ENCODE peak calls at places on chromosomes 11 and 22, in eight cellular contexts. One of them, this sample, is unnamed.

GRCh38 chr11:87889126-87889525 is 286.1 kb downstream of the RAB38 start:
- DNase-seq in HCT116: no peak
- DNase-seq in mucosa of descending colon: no peak
- DNase-seq in H1: no peak
- DNase-seq in transverse colon: no peak
- DNase-seq in hepatocyte: no peak
- DNase-seq in OCI-LY7: no peak
- DNase-seq in GM06990: no peak
- DNase-seq in this sample: no peak

GRCh38 chr11:47394050-47394321 is 14.4 kb upstream of the SLC39A13 start:
- DNase-seq in HCT116: no peak
- DNase-seq in mucosa of descending colon: peak; percentile 61
- DNase-seq in H1: no peak
- DNase-seq in transverse colon: no peak
- DNase-seq in hepatocyte: no peak
- DNase-seq in OCI-LY7: no peak
- DNase-seq in GM06990: no peak
- DNase-seq in this sample: no peak

GRCh38 chr11:118691926-118692830 is 12.7 kb upstream of the TREH start:
- DNase-seq in HCT116: no peak
- DNase-seq in mucosa of descending colon: peak; percentile 60
- DNase-seq in H1: no peak
- DNase-seq in transverse colon: peak; percentile 23
- DNase-seq in hepatocyte: no peak
- DNase-seq in OCI-LY7: no peak
- DNase-seq in GM06990: peak; percentile 46
- DNase-seq in this sample: peak; percentile 18

GRCh38 chr11:120547871-120548681 is 36.5 kb downstream of the GRIK4 start:
- DNase-seq in HCT116: peak; percentile 75
- DNase-seq in mucosa of descending colon: peak; percentile 78
- DNase-seq in H1: no peak
- DNase-seq in transverse colon: peak; percentile 46
- DNase-seq in hepatocyte: peak; percentile 90
- DNase-seq in OCI-LY7: no peak
- DNase-seq in GM06990: no peak
- DNase-seq in this sample: peak; percentile 92

GRCh38 chr22:31170971-31171370 is 11.0 kb downstream of the RNF185 start:
- DNase-seq in HCT116: no peak
- DNase-seq in mucosa of descending colon: no peak
- DNase-seq in H1: no peak
- DNase-seq in transverse colon: no peak
- DNase-seq in hepatocyte: no peak
- DNase-seq in OCI-LY7: no peak
- DNase-seq in GM06990: no peak
- DNase-seq in this sample: no peak

GRCh38 chr22:33361581-33361980 is 303.4 kb upstream of the SYN3 start:
- DNase-seq in HCT116: no peak
- DNase-seq in mucosa of descending colon: no peak
- DNase-seq in H1: no peak
- DNase-seq in transverse colon: no peak
- DNase-seq in hepatocyte: no peak
- DNase-seq in OCI-LY7: peak; percentile 7
- DNase-seq in GM06990: no peak
- DNase-seq in this sample: peak; percentile 28

GRCh38 chr11:109085708-109086373 is 336.1 kb upstream of the C11orf87 start:
- DNase-seq in HCT116: no peak
- DNase-seq in mucosa of descending colon: no peak
- DNase-seq in H1: no peak
- DNase-seq in transverse colon: no peak
- DNase-seq in hepatocyte: no peak
- DNase-seq in OCI-LY7: no peak
- DNase-seq in GM06990: no peak
- DNase-seq in this sample: no peak

GRCh38 chr11:119166368-119167076 is 2.0 kb upstream of the NLRX1 start:
- DNase-seq in HCT116: no peak
- DNase-seq in mucosa of descending colon: no peak
- DNase-seq in H1: no peak
- DNase-seq in transverse colon: no peak
- DNase-seq in hepatocyte: no peak
- DNase-seq in OCI-LY7: no peak
- DNase-seq in GM06990: no peak
- DNase-seq in this sample: peak; percentile 60

GRCh38 chr11:66789097-66789890 is 53.9 kb upstream of the RCE1 start:
- DNase-seq in HCT116: no peak
- DNase-seq in mucosa of descending colon: no peak
- DNase-seq in H1: no peak
- DNase-seq in transverse colon: no peak
- DNase-seq in hepatocyte: peak; percentile 48
- DNase-seq in OCI-LY7: no peak
- DNase-seq in GM06990: no peak
- DNase-seq in this sample: no peak

GRCh38 chr11:109795234-109795633 is 298.0 kb upstream of the ZC3H12C start:
- DNase-seq in HCT116: no peak
- DNase-seq in mucosa of descending colon: no peak
- DNase-seq in H1: no peak
- DNase-seq in transverse colon: no peak
- DNase-seq in hepatocyte: peak; percentile 5
- DNase-seq in OCI-LY7: no peak
- DNase-seq in GM06990: no peak
- DNase-seq in this sample: no peak

GRCh38 chr11:1927151-1928037 is 7.9 kb downstream of the TNNT3 start:
- DNase-seq in HCT116: no peak
- DNase-seq in mucosa of descending colon: peak; percentile 55
- DNase-seq in H1: no peak
- DNase-seq in transverse colon: no peak
- DNase-seq in hepatocyte: peak; percentile 72
- DNase-seq in OCI-LY7: no peak
- DNase-seq in GM06990: no peak
- DNase-seq in this sample: no peak

GRCh38 chr11:94524293-94524692 is 12.0 kb downstream of the C11orf97 start:
- DNase-seq in HCT116: no peak
- DNase-seq in mucosa of descending colon: no peak
- DNase-seq in H1: no peak
- DNase-seq in transverse colon: no peak
- DNase-seq in hepatocyte: no peak
- DNase-seq in OCI-LY7: no peak
- DNase-seq in GM06990: no peak
- DNase-seq in this sample: no peak

GRCh38 chr11:113859665-113860064 is 15.7 kb downstream of the USP28 start:
- DNase-seq in HCT116: no peak
- DNase-seq in mucosa of descending colon: no peak
- DNase-seq in H1: no peak
- DNase-seq in transverse colon: no peak
- DNase-seq in hepatocyte: no peak
- DNase-seq in OCI-LY7: no peak
- DNase-seq in GM06990: no peak
- DNase-seq in this sample: no peak

GRCh38 chr11:111335596-111335995 is 37.2 kb downstream of the POU2AF3 start:
- DNase-seq in HCT116: no peak
- DNase-seq in mucosa of descending colon: no peak
- DNase-seq in H1: no peak
- DNase-seq in transverse colon: no peak
- DNase-seq in hepatocyte: no peak
- DNase-seq in OCI-LY7: no peak
- DNase-seq in GM06990: no peak
- DNase-seq in this sample: no peak

GRCh38 chr11:27468209-27468608 is 4.4 kb downstream of the LGR4 start:
- DNase-seq in HCT116: no peak
- DNase-seq in mucosa of descending colon: no peak
- DNase-seq in H1: no peak
- DNase-seq in transverse colon: no peak
- DNase-seq in hepatocyte: peak; percentile 16
- DNase-seq in OCI-LY7: no peak
- DNase-seq in GM06990: no peak
- DNase-seq in this sample: no peak

GRCh38 chr11:57370251-57370650 is 10.7 kb downstream of the PRG3 start:
- DNase-seq in HCT116: no peak
- DNase-seq in mucosa of descending colon: no peak
- DNase-seq in H1: no peak
- DNase-seq in transverse colon: no peak
- DNase-seq in hepatocyte: no peak
- DNase-seq in OCI-LY7: no peak
- DNase-seq in GM06990: no peak
- DNase-seq in this sample: peak; percentile 43

GRCh38 chr22:41919357-41920224 is 4.7 kb upstream of the SHISA8 start:
- DNase-seq in HCT116: no peak
- DNase-seq in mucosa of descending colon: peak; percentile 89
- DNase-seq in H1: peak; percentile 72
- DNase-seq in transverse colon: peak; percentile 82
- DNase-seq in hepatocyte: peak; percentile 66
- DNase-seq in OCI-LY7: peak; percentile 84
- DNase-seq in GM06990: peak; percentile 88
- DNase-seq in this sample: peak; percentile 17

GRCh38 chr22:44828193-44828592 is 75.8 kb downstream of the ARHGAP8 start:
- DNase-seq in HCT116: no peak
- DNase-seq in mucosa of descending colon: peak; percentile 29
- DNase-seq in H1: no peak
- DNase-seq in transverse colon: no peak
- DNase-seq in hepatocyte: no peak
- DNase-seq in OCI-LY7: peak; percentile 22
- DNase-seq in GM06990: peak; percentile 43
- DNase-seq in this sample: no peak

GRCh38 chr11:120718171-120718570 is 206.6 kb downstream of the GRIK4 start:
- DNase-seq in HCT116: no peak
- DNase-seq in mucosa of descending colon: no peak
- DNase-seq in H1: no peak
- DNase-seq in transverse colon: no peak
- DNase-seq in hepatocyte: no peak
- DNase-seq in OCI-LY7: no peak
- DNase-seq in GM06990: no peak
- DNase-seq in this sample: no peak

GRCh38 chr11:124738713-124739478 is 846 bp upstream of the NRGN start:
- DNase-seq in HCT116: no peak
- DNase-seq in mucosa of descending colon: no peak
- DNase-seq in H1: no peak
- DNase-seq in transverse colon: no peak
- DNase-seq in hepatocyte: no peak
- DNase-seq in OCI-LY7: no peak
- DNase-seq in GM06990: no peak
- DNase-seq in this sample: no peak
- H3K4me3 ChIP-seq in HCT116: peak overlapping the region; percentile 84
- H3K4me3 ChIP-seq in mucosa of descending colon: no peak overlapping the region
- H3K4me3 ChIP-seq in H1: peak overlapping the region; percentile 60
- H3K4me3 ChIP-seq in transverse colon: peak overlapping the region; percentile 50
- H3K4me3 ChIP-seq in hepatocyte: no peak overlapping the region
- H3K4me3 ChIP-seq in OCI-LY7: peak overlapping the region; percentile 72
- H3K4me3 ChIP-seq in GM06990: no peak overlapping the region
- H3K4me3 ChIP-seq in this sample: peak overlapping the region; percentile 64

DNA sequence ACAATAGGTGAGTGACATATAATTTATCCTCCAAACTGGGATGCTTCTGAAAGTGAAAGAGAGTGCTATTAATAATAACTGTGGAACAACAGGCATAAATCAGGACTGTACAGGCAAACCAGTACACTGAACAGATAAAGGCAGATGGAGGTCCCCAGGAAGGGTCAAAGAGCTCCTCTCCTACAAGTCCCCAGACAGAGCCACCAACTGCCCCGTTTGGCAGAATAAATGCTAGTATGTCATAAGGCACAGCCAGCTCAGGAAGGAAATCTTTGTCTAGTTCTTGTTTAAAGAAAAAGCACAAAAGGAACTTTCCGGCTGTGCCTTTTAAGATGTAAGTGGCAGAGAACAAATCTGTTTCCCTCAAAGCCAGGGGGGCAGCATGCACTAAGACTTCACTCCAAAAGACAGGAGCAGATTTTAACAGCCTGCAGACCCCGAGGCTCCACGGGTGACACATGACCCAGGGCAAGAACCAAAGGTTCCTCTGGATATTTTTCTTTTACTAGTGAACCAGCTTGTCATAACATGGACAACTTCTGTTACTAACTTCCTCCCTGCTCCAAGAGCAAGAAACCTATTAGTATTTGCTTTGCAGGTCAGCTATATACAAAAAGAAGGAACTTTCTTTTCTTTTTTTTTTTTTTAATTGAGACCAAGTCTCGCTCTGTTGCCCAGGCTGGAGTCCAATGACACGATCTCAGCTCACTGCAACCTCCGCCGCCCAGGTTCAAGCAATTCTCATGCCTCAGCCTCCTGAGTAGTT is 50.2 kb downstream of the MYH9 start:
- DNase-seq in HCT116: no peak
- DNase-seq in mucosa of descending colon: no peak
- DNase-seq in H1: no peak
- DNase-seq in transverse colon: no peak
- DNase-seq in hepatocyte: no peak
- DNase-seq in OCI-LY7: no peak
- DNase-seq in GM06990: no peak
- DNase-seq in this sample: no peak
- H3K36me3 ChIP-seq in HCT116: peaks cover 53% of the 10 kb centered on the region
- H3K36me3 ChIP-seq in mucosa of descending colon: peaks cover 18% of the 10 kb centered on the region
- H3K36me3 ChIP-seq in H1: peaks cover 32% of the 10 kb centered on the region
- H3K36me3 ChIP-seq in transverse colon: peaks cover 33% of the 10 kb centered on the region
- H3K36me3 ChIP-seq in hepatocyte: peaks cover 6% of the 10 kb centered on the region
- H3K36me3 ChIP-seq in OCI-LY7: peaks cover 99% of the 10 kb centered on the region
- H3K36me3 ChIP-seq in GM06990: peaks cover 38% of the 10 kb centered on the region
- H3K36me3 ChIP-seq in this sample: peaks cover 96% of the 10 kb centered on the region

GRCh38 chr11:129723964-129724291 is 91.7 kb upstream of the TMEM45B start:
- DNase-seq in HCT116: no peak
- DNase-seq in mucosa of descending colon: no peak
- DNase-seq in H1: no peak
- DNase-seq in transverse colon: no peak
- DNase-seq in hepatocyte: no peak
- DNase-seq in OCI-LY7: no peak
- DNase-seq in GM06990: no peak
- DNase-seq in this sample: no peak
- TF ChIP-seq CTCF in HCT116: no peak
- TF ChIP-seq CTCF in mucosa of descending colon: no peak
- TF ChIP-seq CTCF in H1: no peak
- TF ChIP-seq CTCF in transverse colon: no peak
- TF ChIP-seq CTCF in hepatocyte: no peak
- TF ChIP-seq CTCF in OCI-LY7: no peak
- TF ChIP-seq CTCF in GM06990: no peak
- TF ChIP-seq CTCF in this sample: no peak

GRCh38 chr11:64744544-64745218 is 739 bp upstream of the RASGRP2 start:
- DNase-seq in HCT116: no peak
- DNase-seq in mucosa of descending colon: no peak
- DNase-seq in H1: no peak
- DNase-seq in transverse colon: no peak
- DNase-seq in hepatocyte: no peak
- DNase-seq in OCI-LY7: no peak
- DNase-seq in GM06990: no peak
- DNase-seq in this sample: no peak

GRCh38 chr11:64743591-64744543 is at the start of gene RASGRP2:
- DNase-seq in HCT116: no peak
- DNase-seq in mucosa of descending colon: peak; percentile 92
- DNase-seq in H1: no peak
- DNase-seq in transverse colon: peak; percentile 84
- DNase-seq in hepatocyte: peak; percentile 58
- DNase-seq in OCI-LY7: peak; percentile 89
- DNase-seq in GM06990: peak; percentile 64
- DNase-seq in this sample: no peak

GRCh38 chr11:64742940-64743590 is 877 bp downstream of the RASGRP2 start:
- DNase-seq in HCT116: no peak
- DNase-seq in mucosa of descending colon: peak; percentile 85
- DNase-seq in H1: no peak
- DNase-seq in transverse colon: peak; percentile 80
- DNase-seq in hepatocyte: peak; percentile 71
- DNase-seq in OCI-LY7: peak; percentile 70
- DNase-seq in GM06990: peak; percentile 71
- DNase-seq in this sample: no peak

GRCh38 chr11:64741393-64742086 is 2.4 kb downstream of the RASGRP2 start:
- DNase-seq in HCT116: no peak
- DNase-seq in mucosa of descending colon: peak; percentile 50
- DNase-seq in H1: no peak
- DNase-seq in transverse colon: no peak
- DNase-seq in hepatocyte: no peak
- DNase-seq in OCI-LY7: no peak
- DNase-seq in GM06990: no peak
- DNase-seq in this sample: no peak

GRCh38 chr11:64742087-64742939 is 1.6 kb downstream of the RASGRP2 start:
- DNase-seq in HCT116: no peak
- DNase-seq in mucosa of descending colon: peak; percentile 74
- DNase-seq in H1: no peak
- DNase-seq in transverse colon: no peak
- DNase-seq in hepatocyte: peak; percentile 36
- DNase-seq in OCI-LY7: peak; percentile 51
- DNase-seq in GM06990: peak; percentile 48
- DNase-seq in this sample: no peak
- H3K4me3 ChIP-seq in HCT116: peak overlapping the region; percentile 83
- H3K4me3 ChIP-seq in mucosa of descending colon: peak overlapping the region; percentile 11
- H3K4me3 ChIP-seq in H1: peak overlapping the region; percentile 51
- H3K4me3 ChIP-seq in transverse colon: peak overlapping the region; percentile 50
- H3K4me3 ChIP-seq in hepatocyte: peak overlapping the region; percentile 33
- H3K4me3 ChIP-seq in OCI-LY7: peak overlapping the region; percentile 89
- H3K4me3 ChIP-seq in GM06990: peak overlapping the region; percentile 55
- H3K4me3 ChIP-seq in this sample: peak overlapping the region; percentile 24

This sample was measured in brain microvascular endothelial cell.